ENCODE peak calls at places on chromosomes 16 and 17, in seven cellular contexts. L is heart left ventricle, C is psoas muscle, K is fibroblast of lung, R is brain microvascular endothelial cell, I is prostate gland, W is sigmoid colon. B is an unnamed sample.
A peak's percentile ranks its signal among the peaks of the same experiment; 100 is the strongest.

GRCh38 chr16:80347900-80348299 is 192.9 kb upstream of the DYNLRB2 start:
- DNase-seq in R (no peak), L (peak; percentile 76), W (no peak), I (peak; percentile 31), C (no peak), K (peak; percentile 26), B (no peak)

GRCh38 chr17:16354585-16354984 is 1.3 kb upstream of the CENPV start:
- DNase-seq in C (no peak), R (no peak), L (no peak), K (no peak), W (peak; percentile 14), I (no peak), B (no peak)

GRCh38 chr17:32523827-32524552 is 37.2 kb downstream of the CDK5R1 start:
- DNase-seq in L (no peak), R (no peak), I (no peak), C (no peak), K (no peak), W (peak; percentile 4), B (no peak)

GRCh38 chr17:17073627-17074521 is 31.6 kb downstream of the MPRIP start:
- DNase-seq in R (peak; percentile 34), I (no peak), W (peak; percentile 61), C (no peak), L (peak; percentile 52), K (no peak), B (no peak)

GRCh38 chr17:64212122-64212521 is 50.9 kb downstream of the TEX2 start:
- DNase-seq in K (no peak), I (no peak), C (no peak), W (no peak), L (no peak), R (peak; percentile 37), B (no peak)

GRCh38 chr17:21027031-21027430 is 15.8 kb downstream of the USP22 start:
- DNase-seq in C (no peak), W (no peak), K (no peak), I (no peak), R (no peak), L (no peak), B (no peak)

GRCh38 chr17:33021731-33022408 is 30.2 kb downstream of the SPACA3 start:
- DNase-seq in R (no peak), K (peak; percentile 11), W (no peak), L (no peak), C (no peak), I (no peak), B (no peak)

GRCh38 chr16:84032458-84033178 is 10.0 kb downstream of the SLC38A8 start:
- DNase-seq in C (no peak), I (no peak), R (no peak), K (no peak), W (no peak), L (no peak), B (no peak)

GRCh38 chr16:54282923-54283734 is 3.5 kb downstream of the IRX3 start:
- DNase-seq in C (no peak), W (no peak), R (no peak), I (no peak), K (no peak), L (no peak), B (no peak)
- H3K27me3 ChIP-seq in C (peaks cover 38% of the 10 kb centered on the region), W (peaks cover 70% of the 10 kb centered on the region), R (peaks cover 52% of the 10 kb centered on the region), I (no peaks in the 10 kb centered on the region), K (peaks cover 55% of the 10 kb centered on the region), L (no peaks in the 10 kb centered on the region), B (no peaks in the 10 kb centered on the region)

DNA sequence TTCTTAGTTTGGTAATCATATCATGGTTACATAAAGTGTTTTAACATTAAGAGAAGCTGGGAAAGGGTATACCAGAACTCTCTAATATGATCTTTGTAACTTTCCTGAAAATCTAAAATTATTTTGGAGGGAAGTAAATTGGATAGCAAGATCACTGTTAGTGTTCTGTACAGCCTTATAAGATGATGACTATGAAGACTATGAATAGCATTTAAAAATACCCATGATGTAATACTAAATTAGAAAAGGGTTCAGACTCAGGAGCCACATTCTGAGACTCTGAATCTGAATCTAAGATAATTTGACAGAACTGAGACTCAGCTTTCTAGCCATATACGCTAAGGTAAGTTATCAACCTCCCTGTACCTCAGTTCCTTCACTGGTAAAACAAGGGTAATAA is 208.0 kb upstream of the C17orf78 start:
- DNase-seq in L (no peak), K (no peak), C (no peak), I (no peak), W (no peak), R (no peak), B (no peak)
- H3K27me3 ChIP-seq in L (no peaks in the 10 kb centered on the region), K (no peaks in the 10 kb centered on the region), C (no peaks in the 10 kb centered on the region), I (no peaks in the 10 kb centered on the region), W (no peaks in the 10 kb centered on the region), R (no peaks in the 10 kb centered on the region), B (no peaks in the 10 kb centered on the region)

GRCh38 chr16:68526143-68526781 is 12.8 kb upstream of the ZFP90 start:
- DNase-seq in R (no peak), C (no peak), W (no peak), I (no peak), K (no peak), L (no peak), B (no peak)

GRCh38 chr16:68520649-68521086 is 18.4 kb upstream of the ZFP90 start:
- DNase-seq in I (peak; percentile 77), C (peak; percentile 82), W (peak; percentile 92), R (peak; percentile 83), L (peak; percentile 88), K (peak; percentile 71), B (peak; percentile 90)

GRCh38 chr16:68526782-68527145 is 12.3 kb upstream of the ZFP90 start:
- DNase-seq in I (no peak), W (peak; percentile 34), L (no peak), C (no peak), K (no peak), R (no peak), B (no peak)

GRCh38 chr16:68528686-68529379 is 10.3 kb upstream of the ZFP90 start:
- DNase-seq in W (peak; percentile 92), R (peak; percentile 76), K (peak; percentile 71), L (peak; percentile 90), I (peak; percentile 84), C (peak; percentile 86), B (peak; percentile 81)

GRCh38 chr16:68524069-68524820 is 14.8 kb upstream of the ZFP90 start:
- DNase-seq in I (no peak), W (no peak), L (no peak), K (no peak), R (no peak), C (no peak), B (no peak)
- H3K27me3 ChIP-seq in I (no peaks in the 10 kb centered on the region), W (no peaks in the 10 kb centered on the region), L (no peaks in the 10 kb centered on the region), K (no peaks in the 10 kb centered on the region), R (no peaks in the 10 kb centered on the region), C (no peaks in the 10 kb centered on the region), B (no peaks in the 10 kb centered on the region)

GRCh38 chr17:19579867-19580565 is 46.4 kb downstream of the SLC47A1 start:
- DNase-seq in I (no peak), R (no peak), C (peak; percentile 49), L (peak; percentile 61), W (no peak), K (no peak), B (no peak)
- H3K27me3 ChIP-seq in I (no peaks in the 10 kb centered on the region), R (peaks cover 20% of the 10 kb centered on the region), C (peaks cover 8% of the 10 kb centered on the region), L (no peaks in the 10 kb centered on the region), W (no peaks in the 10 kb centered on the region), K (peaks cover 18% of the 10 kb centered on the region), B (no peaks in the 10 kb centered on the region)

GRCh38 chr17:82178499-82179290 is 33.9 kb downstream of the CCDC57 start:
- DNase-seq in W (peak; percentile 76), I (no peak), L (peak; percentile 34), R (no peak), C (no peak), K (no peak), B (no peak)

GRCh38 chr17:82179412-82179811 is 33.2 kb downstream of the CCDC57 start:
- DNase-seq in L (peak; percentile 12), K (no peak), W (no peak), R (no peak), C (no peak), I (no peak), B (no peak)

GRCh38 chr17:82177761-82178498 is 34.7 kb downstream of the CCDC57 start:
- DNase-seq in L (peak; percentile 21), I (no peak), R (no peak), C (no peak), W (no peak), K (no peak), B (no peak)

GRCh38 chr17:82180776-82181528 is 31.7 kb downstream of the CCDC57 start:
- DNase-seq in K (no peak), C (no peak), L (peak; percentile 52), W (peak; percentile 77), R (no peak), I (no peak), B (no peak)

DNA sequence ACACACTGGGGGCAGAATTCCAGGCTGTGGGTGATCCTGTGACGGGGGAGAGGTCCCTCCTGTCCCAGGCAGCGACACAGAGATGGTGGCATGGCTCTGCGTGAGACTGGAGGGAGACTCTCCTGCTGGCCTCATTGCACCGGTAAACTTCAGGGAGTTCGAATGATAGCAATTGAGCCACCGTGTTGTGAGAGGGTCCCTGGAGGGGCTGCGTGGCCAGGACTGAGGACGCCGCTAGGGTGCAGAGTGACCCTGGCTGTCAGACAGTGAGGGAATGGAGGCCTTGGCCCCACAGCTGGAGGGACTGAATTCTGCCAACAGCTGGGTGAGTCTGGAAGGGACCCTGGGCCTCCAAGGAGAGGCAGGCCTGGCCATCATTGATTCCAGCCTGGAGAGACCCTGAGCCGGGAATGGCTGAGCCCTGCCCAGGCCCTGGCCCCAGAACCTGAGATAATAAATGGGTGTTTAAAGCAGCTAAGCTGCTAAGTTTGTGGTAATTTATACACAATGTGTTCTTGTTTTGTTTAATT is 32.6 kb downstream of the CCDC57 start:
- DNase-seq in K (no peak), I (no peak), R (no peak), W (no peak), C (no peak), L (peak; percentile 26), B (no peak)
- H3K27me3 ChIP-seq in K (no peaks in the 10 kb centered on the region), I (no peaks in the 10 kb centered on the region), R (no peaks in the 10 kb centered on the region), W (no peaks in the 10 kb centered on the region), C (no peaks in the 10 kb centered on the region), L (no peaks in the 10 kb centered on the region), B (no peaks in the 10 kb centered on the region)

B was measured in breast epithelium.